ENCODE peak calls at places on chromosome 21, in six cellular contexts. One of them, this sample, is unnamed.

GRCh38 chr21:30561264-30561895 is at the start of gene KRTAP19-7:
- DNase-seq in K562: no peak
- DNase-seq in GM12878: no peak
- DNase-seq in HepG2: no peak
- DNase-seq in H1: no peak
- DNase-seq in GM23338: no peak
- DNase-seq in this sample: no peak

GRCh38 chr21:37455504-37455911 is 88.9 kb downstream of the DYRK1A start:
- DNase-seq in K562: peak
- DNase-seq in H1: no peak
- DNase-seq in HepG2: no peak
- DNase-seq in GM12878: no peak
- DNase-seq in GM23338: no peak
- DNase-seq in this sample: no peak

GRCh38 chr21:36889401-36889800 is 77.1 kb downstream of the HLCS start:
- DNase-seq in HepG2: no peak
- DNase-seq in GM23338: no peak
- DNase-seq in H1: no peak
- DNase-seq in GM12878: no peak
- DNase-seq in K562: no peak
- DNase-seq in this sample: no peak

GRCh38 chr21:30582850-30583249 is 7.3 kb downstream of the KRTAP22-2 start:
- DNase-seq in GM23338: no peak
- DNase-seq in GM12878: no peak
- DNase-seq in H1: no peak
- DNase-seq in HepG2: no peak
- DNase-seq in K562: no peak
- DNase-seq in this sample: no peak

GRCh38 chr21:39637197-39637970 is 24.6 kb downstream of the B3GALT5 start:
- DNase-seq in K562: no peak
- DNase-seq in HepG2: no peak
- DNase-seq in GM12878: no peak
- DNase-seq in GM23338: peak
- DNase-seq in H1: no peak
- DNase-seq in this sample: no peak

GRCh38 chr21:31293986-31294385 is 50.1 kb downstream of the TIAM1 start:
- DNase-seq in GM12878: no peak
- DNase-seq in HepG2: no peak
- DNase-seq in K562: no peak
- DNase-seq in GM23338: no peak
- DNase-seq in H1: no peak
- DNase-seq in this sample: no peak

GRCh38 chr21:37356710-37357109 is 9.9 kb upstream of the DYRK1A start:
- DNase-seq in H1: no peak
- DNase-seq in K562: peak
- DNase-seq in GM12878: no peak
- DNase-seq in GM23338: no peak
- DNase-seq in HepG2: no peak
- DNase-seq in this sample: no peak

GRCh38 chr21:39029086-39029772 is 154.0 kb downstream of the PSMG1 start:
- DNase-seq in GM12878: no peak
- DNase-seq in GM23338: no peak
- DNase-seq in K562: no peak
- DNase-seq in HepG2: no peak
- DNase-seq in H1: no peak
- DNase-seq in this sample: no peak

GRCh38 chr21:21109736-21110135 is 111.5 kb downstream of the NCAM2 start:
- DNase-seq in HepG2: no peak
- DNase-seq in K562: no peak
- DNase-seq in H1: no peak
- DNase-seq in GM23338: no peak
- DNase-seq in GM12878: no peak
- DNase-seq in this sample: no peak

GRCh38 chr21:16863541-16863940 is 649.3 kb upstream of the CXADR start:
- DNase-seq in GM12878: no peak
- DNase-seq in HepG2: no peak
- DNase-seq in GM23338: no peak
- DNase-seq in K562: no peak
- DNase-seq in H1: no peak
- DNase-seq in this sample: no peak

GRCh38 chr21:37266515-37267221 is 466 bp downstream of the VPS26C start:
- DNase-seq in GM12878: no peak
- DNase-seq in GM23338: no peak
- DNase-seq in K562: peak
- DNase-seq in H1: no peak
- DNase-seq in HepG2: peak
- DNase-seq in this sample: peak

GRCh38 chr21:39441502-39442475 is 3.8 kb downstream of the LCA5L start:
- DNase-seq in K562: peak
- DNase-seq in GM12878: no peak
- DNase-seq in GM23338: peak
- DNase-seq in H1: no peak
- DNase-seq in HepG2: peak
- DNase-seq in this sample: peak

GRCh38 chr21:36839735-36840134 is 126.7 kb downstream of the HLCS start:
- DNase-seq in HepG2: no peak
- DNase-seq in GM12878: no peak
- DNase-seq in K562: no peak
- DNase-seq in GM23338: no peak
- DNase-seq in H1: no peak
- DNase-seq in this sample: no peak

GRCh38 chr21:18275740-18276139 is 31.1 kb downstream of the CHODL start:
- DNase-seq in GM23338: no peak
- DNase-seq in GM12878: no peak
- DNase-seq in HepG2: no peak
- DNase-seq in H1: no peak
- DNase-seq in K562: no peak
- DNase-seq in this sample: no peak

GRCh38 chr21:28737671-28738279 is 254.9 kb downstream of the LTN1 start:
- DNase-seq in K562: no peak
- DNase-seq in H1: no peak
- DNase-seq in GM23338: no peak
- DNase-seq in GM12878: no peak
- DNase-seq in HepG2: peak
- DNase-seq in this sample: no peak
- TF ChIP-seq CREB1 in K562: no peak
- TF ChIP-seq CREB1 in H1: no peak
- TF ChIP-seq CREB1 in GM23338: no peak
- TF ChIP-seq CREB1 in GM12878: no peak
- TF ChIP-seq CREB1 in HepG2: no peak
- TF ChIP-seq CREB1 in this sample: no peak

DNA sequence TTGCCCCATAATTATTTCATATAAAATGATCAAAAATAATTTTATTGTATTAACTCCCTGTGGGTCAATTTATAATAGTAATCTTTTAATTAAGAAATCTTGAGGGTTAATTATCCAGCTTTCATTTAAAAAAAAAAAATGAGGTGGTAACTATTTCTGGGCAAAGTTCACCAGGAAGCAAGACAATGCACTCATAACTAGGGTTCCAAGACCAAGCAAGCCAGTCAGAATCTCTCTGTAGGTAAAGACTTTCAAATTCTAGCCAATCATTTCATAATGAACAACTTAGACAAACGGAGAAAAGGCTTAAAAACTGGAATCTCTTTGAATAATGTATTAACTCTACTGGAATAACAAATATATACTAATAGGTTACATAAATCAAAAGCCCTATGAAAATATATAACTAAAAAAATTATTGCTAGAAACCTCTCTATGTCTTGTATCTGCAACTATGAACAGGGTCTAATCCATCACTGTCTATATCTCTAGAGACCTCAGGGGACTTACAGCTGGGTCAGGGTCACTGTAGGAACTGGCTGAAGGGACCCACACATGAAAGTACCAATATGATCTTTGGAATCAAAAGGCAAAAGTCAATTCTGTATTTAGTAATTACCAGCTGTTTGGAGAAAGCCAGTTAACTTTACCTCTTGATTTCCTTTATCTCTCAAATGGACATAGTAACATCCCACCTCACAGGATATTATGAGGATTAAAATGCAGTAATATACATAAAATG is 43.3 kb downstream of the APP start:
- DNase-seq in GM12878: no peak
- DNase-seq in GM23338: no peak
- DNase-seq in K562: no peak
- DNase-seq in H1: no peak
- DNase-seq in HepG2: no peak
- DNase-seq in this sample: no peak
- TF ChIP-seq CREB1 in GM12878: no peak
- TF ChIP-seq CREB1 in GM23338: no peak
- TF ChIP-seq CREB1 in K562: no peak
- TF ChIP-seq CREB1 in H1: no peak
- TF ChIP-seq CREB1 in HepG2: no peak
- TF ChIP-seq CREB1 in this sample: no peak

DNA sequence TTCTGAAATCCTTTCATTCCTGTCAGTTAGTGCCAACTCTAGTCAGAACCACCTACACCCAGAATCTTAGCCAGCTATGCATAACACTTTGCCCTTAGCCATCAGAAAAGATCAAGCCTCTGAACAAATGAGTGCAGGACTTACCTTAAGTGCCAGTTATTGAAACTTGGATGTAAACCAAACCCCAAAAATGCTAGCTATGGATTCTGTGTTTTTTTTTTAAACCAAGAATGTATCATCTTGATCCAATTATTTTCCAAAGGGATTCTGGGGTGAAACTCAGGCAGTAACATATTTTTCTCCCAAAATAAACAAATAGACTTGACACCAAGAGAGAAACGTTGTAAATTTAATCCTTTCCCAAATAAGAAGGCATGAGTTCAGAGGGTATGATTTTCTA is 538.6 kb upstream of the ADAMTS5 start:
- DNase-seq in K562: no peak
- DNase-seq in GM23338: no peak
- DNase-seq in HepG2: no peak
- DNase-seq in GM12878: no peak
- DNase-seq in H1: no peak
- DNase-seq in this sample: no peak
- TF ChIP-seq CREB1 in K562: no peak
- TF ChIP-seq CREB1 in GM23338: no peak
- TF ChIP-seq CREB1 in HepG2: no peak
- TF ChIP-seq CREB1 in GM12878: no peak
- TF ChIP-seq CREB1 in H1: no peak
- TF ChIP-seq CREB1 in this sample: no peak

DNA sequence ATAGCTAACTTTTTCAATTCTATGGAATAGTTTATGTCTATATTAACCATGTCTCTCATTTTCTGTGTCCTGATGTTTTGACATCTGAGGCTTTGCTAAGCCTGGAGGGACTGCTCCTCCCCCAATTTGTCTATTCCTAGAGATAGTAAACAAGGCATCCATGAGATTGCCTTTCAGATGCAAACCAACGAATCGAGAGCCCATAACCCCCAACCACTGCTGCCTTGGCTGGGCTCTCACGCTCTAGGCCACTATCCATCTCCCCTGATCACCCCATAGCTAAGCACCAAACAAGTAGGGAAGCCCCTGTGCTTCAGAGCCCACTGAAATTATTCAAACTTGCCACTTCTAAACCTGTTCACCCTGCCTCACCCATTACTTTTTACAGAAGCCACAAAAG is 437.7 kb downstream of the SETD4 start:
- DNase-seq in GM12878: no peak
- DNase-seq in K562: no peak
- DNase-seq in H1: no peak
- DNase-seq in HepG2: no peak
- DNase-seq in GM23338: peak
- DNase-seq in this sample: no peak
- TF ChIP-seq CREB1 in GM12878: no peak
- TF ChIP-seq CREB1 in K562: no peak
- TF ChIP-seq CREB1 in H1: no peak
- TF ChIP-seq CREB1 in HepG2: no peak
- TF ChIP-seq CREB1 in GM23338: no peak
- TF ChIP-seq CREB1 in this sample: no peak

GRCh38 chr21:41820384-41821080 is 53.7 kb upstream of the RIPK4 start:
- DNase-seq in HepG2: no peak
- DNase-seq in GM23338: no peak
- DNase-seq in K562: no peak
- DNase-seq in H1: no peak
- DNase-seq in GM12878: no peak
- DNase-seq in this sample: no peak

GRCh38 chr21:41823906-41824305 is 55.2 kb downstream of the PRDM15 start:
- DNase-seq in K562: no peak
- DNase-seq in GM12878: no peak
- DNase-seq in H1: no peak
- DNase-seq in HepG2: no peak
- DNase-seq in GM23338: no peak
- DNase-seq in this sample: no peak

GRCh38 chr21:41823166-41823565 is 56.0 kb downstream of the PRDM15 start:
- DNase-seq in K562: no peak
- DNase-seq in H1: no peak
- DNase-seq in GM23338: no peak
- DNase-seq in HepG2: no peak
- DNase-seq in GM12878: no peak
- DNase-seq in this sample: no peak

GRCh38 chr21:41821081-41821755 is 54.4 kb upstream of the RIPK4 start:
- DNase-seq in HepG2: no peak
- DNase-seq in K562: no peak
- DNase-seq in GM23338: no peak
- DNase-seq in GM12878: no peak
- DNase-seq in H1: no peak
- DNase-seq in this sample: no peak

DNA sequence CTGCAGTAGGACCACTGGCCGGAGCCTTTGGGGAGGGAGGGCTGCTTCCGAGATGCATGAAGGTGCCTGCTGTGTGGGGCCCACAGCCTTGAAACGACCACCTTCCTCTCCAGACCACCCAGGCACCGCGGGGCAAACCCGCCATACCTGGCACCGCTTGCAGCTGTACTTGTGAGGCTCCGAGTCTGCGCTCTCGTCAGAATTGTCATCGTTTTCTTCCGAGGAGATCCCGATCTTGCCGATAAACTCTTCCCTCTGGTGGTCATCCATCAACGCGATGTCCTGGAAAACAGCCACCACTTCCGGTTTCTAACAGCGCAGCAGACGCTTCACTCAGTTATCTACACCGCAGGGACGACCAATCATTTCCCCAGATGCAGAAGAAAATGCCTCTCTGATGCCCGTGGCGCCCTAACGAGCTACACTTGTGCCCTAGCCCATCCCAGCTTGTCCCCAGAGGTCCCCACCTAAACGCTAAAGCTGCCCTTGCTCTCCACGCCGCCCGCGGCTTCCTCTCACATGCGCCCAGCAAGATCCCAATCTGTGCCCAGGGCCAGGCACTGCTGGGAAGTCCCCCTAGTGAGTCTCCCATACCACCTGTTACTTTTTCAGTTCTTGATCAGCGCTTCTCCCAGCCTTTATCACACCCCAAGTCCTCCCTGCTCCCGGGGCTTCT is 55.0 kb upstream of the RIPK4 start:
- DNase-seq in GM23338: no peak
- DNase-seq in H1: no peak
- DNase-seq in HepG2: no peak
- DNase-seq in K562: no peak
- DNase-seq in GM12878: no peak
- DNase-seq in this sample: no peak
- TF ChIP-seq CREB1 in GM23338: no peak
- TF ChIP-seq CREB1 in H1: no peak
- TF ChIP-seq CREB1 in HepG2: no peak
- TF ChIP-seq CREB1 in K562: no peak
- TF ChIP-seq CREB1 in GM12878: no peak
- TF ChIP-seq CREB1 in this sample: no peak

This sample was measured in WTC11.